ENCODE peak calls at places on chromosomes 11 and 22, in nine cellular contexts. Z is DMS79; E is caudate nucleus; I is SK-N-DZ; L is heart left ventricle; O is stimulated activated CD4-positive, alpha-beta T cell treated with anti-CD3 and anti-CD28 coated beads, Interleukin-2, amount 100 ng/mL, for 48 hours; U is cardiac fibroblast; M is activated naive CD4-positive, alpha-beta T cell treated with Interleukin-2 at 50 U/mL for 16 hours; N is AG10803. B is an unnamed sample.
A peak's percentile ranks its signal among the peaks of the same experiment; 100 is the strongest.

GRCh38 chr11:102791271-102792036 is 6.5 kb downstream of the MMP1 start:
- DNase-seq in Z (no peak), E (no peak), I (no peak), L (no peak), O (no peak), U (no peak), M (no peak), N (no peak), B (no peak)

GRCh38 chr22:35419756-35420155 is 19.8 kb downstream of the MCM5 start:
- DNase-seq in Z (no peak), E (no peak), I (no peak), L (no peak), O (no peak), U (no peak), M (no peak), N (no peak), B (no peak)

GRCh38 chr11:109026891-109027489 is 362.1 kb downstream of the DDX10 start:
- DNase-seq in Z (no peak), E (no peak), I (no peak), L (no peak), O (no peak), U (peak; percentile 67), M (no peak), N (peak; percentile 86), B (no peak)

GRCh38 chr11:101584651-101585050 is 844 bp upstream of the TRPC6 start:
- DNase-seq in Z (no peak), E (no peak), I (no peak), L (no peak), O (no peak), U (no peak), M (no peak), N (no peak), B (no peak)

GRCh38 chr11:72856551-72857342 is 42.5 kb downstream of the ATG16L2 start:
- DNase-seq in Z (no peak), E (no peak), I (no peak), L (no peak), O (no peak), U (peak; percentile 44), M (no peak), N (peak; percentile 20), B (no peak)

GRCh38 chr22:33000342-33001280 is 57.6 kb downstream of the SYN3 start:
- DNase-seq in Z (no peak), E (peak; percentile 30), I (peak; percentile 62), L (peak; percentile 45), O (peak; percentile 33), U (peak; percentile 48), M (peak; percentile 15), N (peak; percentile 44), B (peak; percentile 63)

GRCh38 chr11:109249597-109249996 is 172.4 kb upstream of the C11orf87 start:
- DNase-seq in Z (peak; percentile 28), E (no peak), I (no peak), L (no peak), O (no peak), U (no peak), M (no peak), N (no peak), B (no peak)

GRCh38 chr22:45242778-45243191 is 2.1 kb upstream of the KIAA0930 start:
- DNase-seq in Z (peak; percentile 40), E (peak; percentile 30), I (no peak), L (no peak), O (no peak), U (peak; percentile 50), M (no peak), N (no peak), B (no peak)

GRCh38 chr22:30575011-30575671 is 676 bp upstream of the GAL3ST1 start:
- DNase-seq in Z (no peak), E (peak; percentile 61), I (no peak), L (peak; percentile 27), O (no peak), U (peak; percentile 74), M (no peak), N (peak; percentile 60), B (no peak)